ENCODE peak calls at places on chromosomes 6 and 20, in seven cellular contexts. U is astrocyte of the spinal cord, E is lower lobe of right lung, F is kidney epithelial cell, G is uterus, Q is epithelial cell of esophagus, T is cardiac fibroblast. H is an unnamed sample.

GRCh38 chr6:33247977-33248642 is 23.6 kb downstream of the VPS52 start:
- DNase-seq in F (no peak), U (peak), Q (peak), T (peak), E (peak), G (peak), H (peak)

GRCh38 chr6:35295521-35296315 is 1.9 kb upstream of the DEF6 start:
- DNase-seq in U (no peak), T (no peak), E (no peak), Q (no peak), F (no peak), G (no peak), H (no peak)

GRCh38 chr6:137218473-137218916 is 690 bp downstream of the IFNGR1 start:
- DNase-seq in E (no peak), T (peak), F (peak), Q (peak), G (peak), U (peak), H (peak)

GRCh38 chr20:38805502-38805957 is at the start of gene PPP1R16B:
- DNase-seq in G (no peak), Q (no peak), E (peak), T (no peak), F (no peak), U (no peak), H (no peak)

GRCh38 chr20:35523298-35523888 is 6.1 kb downstream of the C20orf173 start:
- DNase-seq in T (peak), G (no peak), F (no peak), U (no peak), E (no peak), Q (peak), H (peak)

GRCh38 chr20:30922129-30922528 is 335.3 kb upstream of the DEFB115 start:
- DNase-seq in Q (no peak), U (no peak), T (no peak), F (no peak), E (peak), G (no peak), H (no peak)

GRCh38 chr6:23365732-23366131 is 760.3 kb upstream of the NRSN1 start:
- DNase-seq in E (no peak), F (no peak), U (no peak), T (no peak), Q (no peak), G (no peak), H (no peak)

GRCh38 chr20:48783533-48784272 is 44.1 kb downstream of the PREX1 start:
- DNase-seq in G (no peak), F (no peak), E (no peak), T (peak), Q (no peak), U (peak), H (peak)

GRCh38 chr6:25366785-25367657 is 87.8 kb downstream of the CARMIL1 start:
- DNase-seq in Q (peak), E (no peak), U (no peak), G (no peak), T (no peak), F (no peak), H (peak)

GRCh38 chr20:52913650-52914387 is 58.3 kb upstream of the TSHZ2 start:
- DNase-seq in E (no peak), U (no peak), F (no peak), T (no peak), Q (no peak), G (no peak), H (no peak)

GRCh38 chr6:3355358-3356055 is 96.8 kb downstream of the PSMG4 start:
- DNase-seq in T (no peak), G (peak), F (no peak), E (no peak), Q (no peak), U (peak), H (peak)

GRCh38 chr6:28251648-28252506 is at the start of gene ZKSCAN4:
- DNase-seq in T (peak), G (peak), E (peak), Q (peak), U (peak), F (peak), H (peak)

GRCh38 chr6:5850848-5851255 is 155.9 kb downstream of the NRN1 start:
- DNase-seq in T (no peak), G (no peak), U (no peak), Q (no peak), F (no peak), E (no peak), H (peak)

GRCh38 chr20:5056801-5057599 is 55.7 kb upstream of the SLC23A2 start:
- DNase-seq in F (no peak), G (no peak), E (peak), Q (peak), U (peak), T (peak), H (peak)
- TF ChIP-seq CTCF in F (peak), G (no peak), E (peak), Q (peak), U (peak), T (peak), H (peak)

DNA sequence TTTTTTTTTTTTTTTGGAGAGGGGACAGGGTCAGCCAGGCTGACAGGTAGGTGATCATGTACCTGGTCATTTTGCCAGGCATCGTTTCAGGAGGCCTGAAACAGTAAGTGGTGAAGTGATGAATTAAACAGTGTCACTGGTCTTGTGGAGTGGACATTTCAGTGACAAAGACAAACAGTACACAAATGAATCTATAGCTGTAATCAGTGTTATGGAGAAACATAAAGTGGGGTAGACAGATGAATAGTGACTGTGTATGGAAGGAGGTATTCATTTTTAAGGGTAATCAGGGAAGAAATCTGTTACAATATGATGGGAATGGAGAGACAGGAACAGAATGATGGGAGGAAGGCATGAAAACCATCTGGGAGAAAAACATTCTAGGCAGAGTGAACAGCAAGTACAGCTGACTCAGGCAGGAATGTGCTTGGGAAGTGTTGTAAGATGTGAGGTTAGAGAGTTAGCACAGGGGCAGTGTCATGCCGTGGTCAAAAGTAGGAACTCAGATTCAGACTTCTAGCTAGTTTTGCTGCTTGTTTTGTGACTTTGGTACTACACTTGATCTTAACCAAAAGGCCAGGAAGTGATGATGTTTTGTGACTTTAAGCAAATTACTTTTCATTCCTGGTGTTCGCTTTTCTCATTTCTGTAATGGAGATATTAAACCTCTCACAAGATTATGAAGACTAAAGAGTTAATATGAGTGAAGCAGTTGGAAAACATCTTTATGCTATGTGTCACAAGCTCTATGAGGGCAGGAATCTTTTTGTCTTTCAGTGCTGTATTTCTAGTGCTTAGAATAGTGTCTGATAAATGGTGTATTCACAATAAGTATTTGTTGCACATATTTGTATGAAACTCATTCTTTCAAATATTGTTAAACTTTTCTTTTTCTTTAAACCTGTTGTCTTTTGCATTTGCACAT is 43.4 kb downstream of the QKI start:
- DNase-seq in G (peak), Q (peak), U (peak), T (peak), F (peak), E (no peak), H (peak)
- H3K4me3 ChIP-seq in G (no peak), Q (no peak), U (no peak), T (no peak), F (no peak), E (no peak), H (no peak)

GRCh38 chr6:131265939-131266338 is 130.7 kb downstream of the AKAP7 start:
- DNase-seq in Q (no peak), T (no peak), U (no peak), E (no peak), F (no peak), G (no peak), H (peak)

GRCh38 chr6:131275273-131275672 is 140.0 kb downstream of the AKAP7 start:
- DNase-seq in Q (no peak), F (no peak), U (no peak), E (no peak), G (no peak), T (no peak), H (no peak)

GRCh38 chr6:131268303-131268702 is 133.0 kb downstream of the AKAP7 start:
- DNase-seq in F (no peak), G (no peak), U (no peak), E (no peak), T (no peak), Q (no peak), H (no peak)

GRCh38 chr6:131270534-131270933 is 135.3 kb downstream of the AKAP7 start:
- DNase-seq in E (no peak), G (no peak), F (no peak), U (no peak), Q (no peak), T (no peak), H (no peak)

DNA sequence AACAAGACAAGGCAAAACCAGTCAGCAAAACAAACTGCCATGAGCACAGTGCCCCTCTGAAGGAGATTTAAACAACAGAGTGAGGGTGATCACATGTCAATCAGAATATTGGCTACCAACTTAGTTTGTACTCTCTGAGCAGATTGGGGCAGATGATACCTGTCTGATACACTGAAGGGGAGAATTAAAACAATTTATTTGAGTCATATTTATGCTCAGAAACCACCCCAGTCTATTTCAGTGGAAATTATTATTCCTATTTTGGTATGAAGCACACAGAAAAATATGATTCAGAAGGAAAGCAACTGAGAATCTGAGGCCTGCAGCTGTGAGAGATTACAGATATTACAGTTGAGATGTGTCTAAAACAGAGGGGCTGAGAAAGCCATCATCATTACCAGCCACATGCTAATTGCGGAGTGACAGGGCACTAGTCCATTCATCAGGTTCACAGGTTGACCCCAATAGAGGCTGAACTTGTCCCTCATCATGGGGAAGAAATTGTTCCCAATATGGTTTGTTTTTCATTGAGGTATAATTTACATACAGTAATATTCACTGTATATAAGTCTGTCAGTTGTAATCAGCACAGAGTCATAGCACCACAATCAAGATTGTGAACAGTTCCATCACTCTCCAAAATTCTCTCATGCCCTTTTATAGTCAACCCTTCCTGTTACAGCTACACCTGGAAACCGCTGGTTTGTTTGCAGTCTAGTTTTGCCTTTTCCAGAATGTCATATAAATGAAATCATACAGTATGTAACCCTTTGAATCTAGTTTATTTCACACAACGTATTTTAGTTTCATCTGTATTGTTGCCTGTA is 134.5 kb downstream of the AKAP7 start:
- DNase-seq in Q (no peak), T (no peak), F (no peak), E (no peak), U (no peak), G (no peak), H (no peak)
- TF ChIP-seq CTCF in Q (no peak), T (no peak), F (no peak), E (no peak), U (no peak), G (no peak), H (no peak)

GRCh38 chr6:150070236-150070860 is 1.4 kb upstream of the ULBP3 start:
- DNase-seq in U (no peak), Q (peak), E (no peak), T (no peak), G (no peak), F (no peak), H (no peak)

GRCh38 chr6:150068173-150068785 is 642 bp downstream of the ULBP3 start:
- DNase-seq in F (no peak), Q (no peak), T (peak), U (no peak), E (no peak), G (no peak), H (no peak)

GRCh38 chr6:150068786-150069648 is at the start of gene ULBP3:
- DNase-seq in Q (peak), E (peak), G (peak), F (peak), U (peak), T (peak), H (peak)

GRCh38 chr6:150072201-150072600 is 3.3 kb upstream of the ULBP3 start:
- DNase-seq in E (peak), G (no peak), F (peak), Q (peak), T (peak), U (no peak), H (no peak)

GRCh38 chr6:150069707-150070106 is 786 bp upstream of the ULBP3 start:
- DNase-seq in G (no peak), F (no peak), T (no peak), E (no peak), Q (no peak), U (no peak), H (no peak)
- H3K4me3 ChIP-seq in G (no peak), F (no peak), T (no peak), E (peak), Q (no peak), U (peak), H (no peak)

GRCh38 chr20:15902493-15902892 is 670.8 kb downstream of the KIF16B start:
- DNase-seq in G (no peak), F (no peak), T (no peak), E (no peak), U (no peak), Q (no peak), H (no peak)
- TF ChIP-seq CTCF in G (no peak), F (peak), T (no peak), E (no peak), U (peak), Q (no peak), H (peak)

DNA sequence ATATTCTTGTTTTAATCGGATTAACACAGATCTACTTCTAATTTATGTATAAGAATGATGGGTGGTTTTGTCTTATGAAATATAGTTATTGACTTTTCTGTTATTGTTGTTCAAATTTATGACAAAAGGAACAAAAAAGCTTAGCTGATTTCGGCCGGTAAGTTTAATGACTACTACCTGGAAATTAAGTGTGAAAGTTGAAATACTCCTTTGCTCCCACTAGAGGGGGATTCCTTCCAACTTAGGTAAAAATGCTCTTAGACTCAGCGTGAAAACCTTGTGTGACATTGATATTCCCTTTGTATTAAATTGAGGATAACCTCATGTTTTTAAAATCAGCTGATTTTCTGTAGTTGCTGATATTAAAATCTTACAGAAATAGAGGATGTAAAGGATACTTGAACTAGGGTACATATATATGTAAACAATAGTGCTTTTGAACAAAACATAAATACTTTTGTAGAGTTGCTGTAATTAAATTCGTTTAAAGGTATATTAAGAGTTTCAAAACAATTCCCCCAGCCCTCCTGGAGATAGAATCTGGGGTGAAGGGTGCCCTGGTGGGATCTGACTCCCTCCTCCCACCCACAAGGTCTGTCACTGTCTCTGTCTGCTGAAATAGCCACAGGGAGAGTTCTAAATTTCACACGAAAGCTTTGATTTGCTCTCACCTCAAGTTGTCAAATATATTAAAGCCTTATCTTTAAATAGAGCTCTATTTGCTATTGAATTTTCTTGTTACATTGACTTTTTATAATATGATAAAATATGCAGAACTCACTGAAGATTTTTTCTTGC is 257.5 kb downstream of the ARID1B start:
- DNase-seq in U (peak), G (no peak), Q (peak), T (peak), F (no peak), E (no peak), H (peak)
- H3K4me3 ChIP-seq in U (no peak), G (no peak), Q (no peak), T (no peak), F (no peak), E (no peak), H (no peak)

GRCh38 chr6:75438186-75438880 is 55.3 kb downstream of the FILIP1 start:
- DNase-seq in U (no peak), T (peak), F (no peak), E (no peak), G (no peak), Q (no peak), H (peak)
- TF ChIP-seq CTCF in U (no peak), T (no peak), F (no peak), E (no peak), G (no peak), Q (no peak), H (no peak)

GRCh38 chr6:107491791-107492674 is 2.1 kb downstream of the SOBP start:
- DNase-seq in F (no peak), G (peak), U (peak), E (no peak), Q (no peak), T (peak), H (peak)
- H3K4me3 ChIP-seq in F (no peak), G (peak), U (peak), E (peak), Q (no peak), T (peak), H (peak)